ENCODE peak calls at places on chromosomes 5 and 9, in eight cellular contexts. K is cardiac muscle cell, V is ascending aorta, J is A549, Z is colonic mucosa, O is uterus, X is PC-3, B is coronary artery. D is an unnamed sample.

GRCh38 chr5:1930501-1930879 is 47.8 kb upstream of the IRX4 start:
- DNase-seq in K (no peak), V (no peak), J (no peak), Z (no peak), O (peak; percentile 23), X (no peak), B (no peak), D (no peak)

GRCh38 chr5:80885698-80886000 is 74.5 kb upstream of the RASGRF2 start:
- DNase-seq in K (peak; percentile 6), V (no peak), J (no peak), Z (no peak), O (no peak), X (no peak), B (no peak), D (no peak)

GRCh38 chr5:145887217-145887616 is 14.4 kb upstream of the GRXCR2 start:
- DNase-seq in K (no peak), V (no peak), J (no peak), Z (no peak), O (no peak), X (peak; percentile 13), B (no peak), D (no peak)

GRCh38 chr9:99677281-99677680 is 144.4 kb upstream of the NR4A3 start:
- DNase-seq in K (no peak), V (no peak), J (no peak), Z (no peak), O (no peak), X (peak; percentile 5), B (no peak), D (no peak)

GRCh38 chr5:40678021-40678939 is 1.4 kb upstream of the PTGER4 start:
- DNase-seq in K (no peak), V (no peak), J (no peak), Z (no peak), O (no peak), X (peak; percentile 58), B (no peak), D (no peak)

GRCh38 chr5:75626959-75627358 is 15.7 kb downstream of the ANKDD1B start:
- DNase-seq in K (no peak), V (no peak), J (no peak), Z (no peak), O (no peak), X (no peak), B (no peak), D (no peak)

GRCh38 chr9:89179535-89179919 is 909 bp upstream of the SHC3 start:
- DNase-seq in K (peak; percentile 4), V (no peak), J (no peak), Z (no peak), O (no peak), X (peak; percentile 17), B (no peak), D (no peak)

GRCh38 chr9:131113655-131114563 is 11.5 kb upstream of the NUP214 start:
- DNase-seq in K (no peak), V (no peak), J (no peak), Z (no peak), O (no peak), X (no peak), B (no peak), D (no peak)

GRCh38 chr5:55591671-55592070 is 56.9 kb upstream of the PLPP1 start:
- DNase-seq in K (no peak), V (no peak), J (no peak), Z (no peak), O (no peak), X (no peak), B (no peak), D (no peak)

GRCh38 chr9:89884356-89885083 is 279.7 kb downstream of the GADD45G start:
- DNase-seq in K (no peak), V (peak; percentile 50), J (no peak), Z (no peak), O (no peak), X (no peak), B (peak; percentile 81), D (no peak)

GRCh38 chr5:128534729-128535128 is 3.3 kb downstream of the FBN2 start:
- DNase-seq in K (peak; percentile 69), V (no peak), J (no peak), Z (peak; percentile 28), O (no peak), X (peak; percentile 65), B (no peak), D (no peak)

GRCh38 chr5:36875051-36875788 is 1.3 kb upstream of the NIPBL start:
- DNase-seq in K (peak; percentile 54), V (peak; percentile 80), J (no peak), Z (peak; percentile 67), O (peak; percentile 32), X (peak; percentile 57), B (no peak), D (no peak)

DNA sequence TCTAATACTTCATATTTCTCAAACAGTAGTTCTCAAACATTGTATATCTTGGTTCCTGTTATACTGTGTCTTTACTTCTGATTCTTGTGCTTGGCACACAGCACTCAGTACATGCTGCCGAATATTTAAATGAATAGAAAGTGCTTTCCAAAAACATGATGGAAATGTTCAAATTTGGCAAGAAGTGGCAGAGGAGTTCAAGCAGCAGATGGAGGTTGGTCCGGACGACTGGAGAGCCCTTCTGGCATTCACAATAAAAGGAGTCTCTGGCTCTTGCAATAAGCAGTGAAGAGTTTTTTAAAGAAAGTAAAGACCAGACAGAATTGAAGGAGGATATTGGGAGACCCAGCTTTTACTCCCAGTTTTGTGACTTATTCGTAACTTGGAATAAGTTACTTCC is 36.3 kb downstream of the TSTD2 start:
- DNase-seq in K (no peak), V (no peak), J (no peak), Z (no peak), O (no peak), X (no peak), B (no peak), D (peak; percentile 70)
- H3K27ac ChIP-seq in K (no peak overlapping the region), V (peak overlapping the region; percentile 67), J (no peak overlapping the region), Z (no peak overlapping the region), O (peak overlapping the region; percentile 81), X (no peak overlapping the region), B (peak overlapping the region; percentile 80), D (peak overlapping the region; percentile 63)

GRCh38 chr9:110579763-110580255 is 268 bp upstream of the SVEP1 start:
- DNase-seq in K (peak; percentile 58), V (no peak), J (peak; percentile 16), Z (no peak), O (peak; percentile 50), X (no peak), B (no peak), D (no peak)

GRCh38 chr9:110580850-110581249 is 1.3 kb upstream of the SVEP1 start:
- DNase-seq in K (no peak), V (no peak), J (no peak), Z (no peak), O (no peak), X (peak; percentile 68), B (no peak), D (no peak)

GRCh38 chr9:110582156-110582555 is 2.6 kb upstream of the SVEP1 start:
- DNase-seq in K (peak; percentile 5), V (no peak), J (no peak), Z (no peak), O (no peak), X (no peak), B (no peak), D (no peak)

GRCh38 chr9:110578575-110578895 is 1.0 kb downstream of the SVEP1 start:
- DNase-seq in K (no peak), V (no peak), J (no peak), Z (no peak), O (no peak), X (no peak), B (no peak), D (no peak)

DNA sequence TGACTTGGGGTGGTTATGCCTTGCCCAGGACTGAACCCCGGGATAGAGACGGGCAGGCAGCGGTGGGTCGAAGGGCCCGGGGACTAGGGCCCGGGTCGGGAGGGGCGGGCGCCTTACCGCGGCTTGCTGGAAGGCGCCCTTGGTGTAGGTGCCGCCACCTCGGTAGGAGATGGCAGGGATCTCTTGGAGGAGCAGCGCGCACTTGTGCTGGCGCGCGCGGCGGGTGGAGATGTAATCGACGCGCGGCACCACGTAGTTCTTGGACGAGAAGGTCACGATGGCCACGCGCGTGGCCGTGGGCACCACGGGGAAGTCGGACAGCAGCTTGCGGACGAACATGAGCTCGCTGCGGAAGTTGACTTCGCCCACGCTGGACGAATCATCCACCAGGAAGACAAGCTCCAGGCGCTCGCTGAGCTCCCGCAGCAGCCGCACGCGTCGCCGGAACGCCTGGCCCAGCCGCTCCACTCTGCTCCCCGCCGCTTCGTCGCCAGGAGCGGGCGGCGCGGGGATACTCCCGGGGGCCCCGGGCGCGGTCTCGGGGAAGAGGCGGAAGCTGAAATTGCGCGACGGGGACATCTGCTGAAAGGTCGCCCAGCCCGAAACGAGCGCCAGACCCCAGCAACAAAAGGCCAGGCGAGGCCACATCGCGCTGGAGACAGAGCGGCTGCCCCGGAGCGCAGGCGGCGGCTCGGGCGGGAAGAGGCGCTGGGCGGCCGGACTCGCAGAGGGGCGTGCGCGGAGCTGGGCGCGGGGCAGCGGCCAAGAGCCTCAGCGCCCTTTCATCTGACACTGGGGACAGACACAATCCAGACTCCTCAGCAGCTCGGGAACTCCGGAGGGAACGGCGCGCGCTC is at the start of gene SVEP1:
- DNase-seq in K (peak; percentile 86), V (peak; percentile 74), J (peak; percentile 15), Z (no peak), O (peak; percentile 51), X (no peak), B (no peak), D (peak; percentile 72)
- H3K4me3 ChIP-seq in K (peak within 1 kb of the TSS; percentile 69), V (peak within 1 kb of the TSS; percentile 96), J (peak within 1 kb of the TSS; percentile 61), Z (peak within 1 kb of the TSS; percentile 29), O (peak within 1 kb of the TSS; percentile 33), X (no peak within 1 kb of the TSS), B (peak within 1 kb of the TSS; percentile 74), D (peak within 1 kb of the TSS; percentile 63)

GRCh38 chr5:172939561-172939960 is 19.7 kb upstream of the RPL26L1 start:
- DNase-seq in K (peak; percentile 21), V (no peak), J (no peak), Z (no peak), O (no peak), X (no peak), B (no peak), D (peak; percentile 66)

GRCh38 chr5:172936441-172936840 is 22.8 kb upstream of the RPL26L1 start:
- DNase-seq in K (no peak), V (no peak), J (no peak), Z (no peak), O (no peak), X (no peak), B (no peak), D (no peak)

GRCh38 chr5:172940242-172941066 is 18.8 kb upstream of the RPL26L1 start:
- DNase-seq in K (peak; percentile 90), V (no peak), J (no peak), Z (no peak), O (no peak), X (no peak), B (no peak), D (no peak)

GRCh38 chr5:172941067-172941516 is 18.1 kb upstream of the RPL26L1 start:
- DNase-seq in K (peak; percentile 34), V (no peak), J (no peak), Z (no peak), O (no peak), X (no peak), B (no peak), D (no peak)

GRCh38 chr5:172939045-172939444 is 20.2 kb upstream of the RPL26L1 start:
- DNase-seq in K (peak; percentile 62), V (no peak), J (no peak), Z (no peak), O (no peak), X (peak; percentile 27), B (no peak), D (peak; percentile 51)
- TF ChIP-seq CTCF in K (peak; percentile 35), V (peak; percentile 17), J (peak; percentile 35), Z (no peak), O (no peak), X (peak; percentile 68), B (no peak), D (peak; percentile 15)

GRCh38 chr5:148834689-148835088 is 8.3 kb downstream of the ADRB2 start:
- DNase-seq in K (no peak), V (no peak), J (no peak), Z (no peak), O (no peak), X (no peak), B (no peak), D (no peak)
- H3K27ac ChIP-seq in K (peak overlapping the region; percentile 47), V (no peak overlapping the region), J (no peak overlapping the region), Z (no peak overlapping the region), O (no peak overlapping the region), X (no peak overlapping the region), B (no peak overlapping the region), D (no peak overlapping the region)

D was measured in dorsolateral prefrontal cortex.